ENCODE peak calls at places on chromosomes 13 and 19, in five cellular contexts. F is GM23248, U is neural progenitor cell, J is fibroblast of lung, Q is endothelial cell of umbilical vein. M is an unnamed sample. For H3K4me1, the result is how much of the 10 kb centered on the place peaks cover.

GRCh38 chr19:14550201-14550754 is 20.9 kb downstream of the TECR start:
- DNase-seq in U (no peak), Q (no peak), F (no peak), J (peak), M (no peak)

GRCh38 chr13:27194895-27195764 is 23.5 kb upstream of the USP12 start:
- DNase-seq in Q (peak), J (peak), F (peak), U (peak), M (peak)

GRCh38 chr19:1590641-1591397 is 1.8 kb downstream of the MBD3 start:
- DNase-seq in Q (peak), J (no peak), F (peak), U (peak), M (no peak)

GRCh38 chr13:100461309-100462035 is 127.1 kb downstream of the GGACT start:
- DNase-seq in U (peak), Q (peak), J (no peak), F (no peak), M (no peak)

GRCh38 chr19:31528261-31528660 is 179.0 kb upstream of the TSHZ3 start:
- DNase-seq in U (no peak), J (no peak), Q (no peak), F (no peak), M (no peak)

GRCh38 chr19:23706657-23707056 is 19.6 kb upstream of the ZNF675 start:
- DNase-seq in J (no peak), U (no peak), F (no peak), Q (no peak), M (no peak)

GRCh38 chr13:40087021-40088002 is 431.9 kb downstream of the COG6 start:
- DNase-seq in J (no peak), U (peak), Q (no peak), F (no peak), M (no peak)

GRCh38 chr19:23817519-23817918 is 58.8 kb upstream of the ZNF681 start:
- DNase-seq in J (peak), F (peak), Q (no peak), U (peak), M (peak)

DNA sequence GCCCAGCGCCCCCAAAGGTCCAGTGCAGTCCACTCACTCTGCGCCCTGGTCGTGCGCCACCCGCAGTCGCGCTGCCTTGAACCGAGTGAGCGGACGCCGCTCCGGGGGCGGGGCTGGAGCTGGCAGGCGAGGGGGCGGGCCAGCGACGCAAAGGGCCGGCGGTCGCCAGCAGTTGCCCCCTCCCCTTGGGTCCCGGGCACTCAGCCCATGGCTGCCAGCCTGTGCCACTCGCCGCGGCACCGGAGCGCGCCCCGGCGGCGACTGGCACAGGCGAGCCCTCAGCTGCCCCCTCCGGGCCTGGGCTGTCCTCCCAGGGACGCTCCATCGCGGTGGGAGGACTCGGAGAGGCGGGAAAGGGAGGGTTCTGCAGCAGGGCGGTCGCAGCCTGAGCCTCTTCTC is at the start of gene S1PR5:
- DNase-seq in F (peak), J (no peak), Q (no peak), U (peak), M (no peak)
- TF ChIP-seq EZH2 in F (no peak), J (no peak), Q (no peak), U (peak), M (no peak)

GRCh38 chr19:11325544-11325943 is 13.9 kb downstream of the RAB3D start:
- DNase-seq in J (no peak), F (no peak), Q (no peak), U (no peak), M (no peak)
- H3K4me1 ChIP-seq in J (under half), F (under half), Q (under half), U (under half), M (under half)

GRCh38 chr13:95281258-95281602 is 20.0 kb downstream of the ABCC4 start:
- DNase-seq in F (no peak), J (no peak), U (no peak), Q (no peak), M (no peak)

GRCh38 chr13:95269756-95270155 is 31.5 kb downstream of the ABCC4 start:
- DNase-seq in U (no peak), Q (peak), F (no peak), J (no peak), M (no peak)

GRCh38 chr13:95276119-95276505 is 25.1 kb downstream of the ABCC4 start:
- DNase-seq in F (no peak), U (no peak), J (no peak), Q (no peak), M (no peak)

DNA sequence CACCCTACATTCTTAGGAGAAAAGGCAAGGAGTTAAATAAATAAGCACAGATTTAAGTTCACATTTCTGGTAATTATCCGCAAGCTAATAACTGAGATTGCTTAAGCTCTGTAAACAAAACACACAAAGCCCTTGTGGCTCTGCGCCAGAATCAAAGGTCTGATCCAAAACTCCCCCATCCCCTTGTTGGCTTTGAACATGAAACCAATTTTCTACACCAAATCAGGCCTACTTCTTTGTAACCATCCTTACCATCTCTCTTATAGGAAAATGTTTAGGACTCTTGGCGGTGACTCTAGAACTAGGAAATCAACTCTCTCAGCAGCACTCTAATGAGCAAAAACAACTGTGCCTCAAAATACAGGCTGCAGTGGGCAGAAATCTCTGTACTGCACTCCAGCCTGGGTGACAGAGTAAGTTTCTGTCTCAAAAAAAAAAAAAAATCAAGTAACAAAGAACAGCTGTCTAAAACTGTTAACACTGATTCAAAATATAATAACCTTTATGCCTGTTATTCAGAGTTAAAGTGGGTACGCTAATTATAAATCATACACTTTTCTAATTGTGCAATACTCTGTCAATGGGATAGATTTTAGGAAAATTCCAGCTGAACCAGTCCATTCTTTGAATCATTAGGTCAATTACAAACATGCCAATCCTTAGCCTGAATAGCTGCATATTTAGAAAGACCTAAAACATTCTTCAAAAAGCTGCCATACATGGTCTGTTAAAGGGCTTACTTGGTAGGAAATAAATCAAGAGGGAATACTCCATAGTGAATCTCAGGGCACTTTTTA is 25.7 kb downstream of the ABCC4 start:
- DNase-seq in F (no peak), Q (no peak), J (peak), U (no peak), M (peak)
- H3K9ac ChIP-seq in F (no peak), Q (no peak), J (no peak), U (no peak), M (no peak)

GRCh38 chr19:3585301-3586123 is at the start of gene GIPC3:
- DNase-seq in U (no peak), F (no peak), J (no peak), Q (no peak), M (no peak)
- TF ChIP-seq EZH2 in U (peak), F (no peak), J (peak), Q (no peak), M (peak)

GRCh38 chr13:46592410-46592809 is 39.4 kb downstream of the LRCH1 start:
- DNase-seq in J (peak), Q (no peak), F (no peak), U (no peak), M (peak)
- H3K4me1 ChIP-seq in J (under half), Q (under half), F (under half), U (under half), M (under half)

DNA sequence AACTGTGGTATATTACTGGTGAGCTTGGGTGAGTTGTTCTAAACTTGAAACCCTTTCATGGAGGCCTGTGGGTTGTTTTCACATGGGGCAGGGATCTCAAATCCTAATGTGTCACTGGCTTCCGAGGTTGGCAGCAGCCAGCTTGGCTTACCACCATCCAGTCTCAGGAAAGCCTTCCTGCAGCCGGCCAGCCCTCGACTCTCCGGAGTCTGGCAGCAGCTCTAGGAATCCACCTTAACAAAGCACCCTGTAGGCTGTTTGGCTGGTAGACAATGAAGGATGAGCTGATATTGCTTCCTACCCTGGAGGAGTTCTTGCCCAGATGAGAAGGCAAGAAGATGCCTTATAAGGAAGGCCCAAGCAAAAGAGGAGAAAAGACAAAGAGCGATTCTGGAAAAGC is 188.3 kb downstream of the KLF12 start:
- DNase-seq in J (peak), F (peak), Q (peak), U (peak), M (peak)
- H3K9ac ChIP-seq in J (no peak), F (peak), Q (no peak), U (no peak), M (no peak)

GRCh38 chr19:33303791-33304759 is 1.7 kb upstream of the CEBPA start:
- DNase-seq in J (no peak), U (no peak), Q (no peak), F (peak), M (no peak)
- TF ChIP-seq EZH2 in J (peak), U (no peak), Q (peak), F (peak), M (no peak)